ENCODE peak calls at places on chromosomes 12 and 14, in ten cellular contexts. Y is pancreas, T is stomach, Z is DND-41, L is cardiac muscle cell, A is spleen, C is A549, W is aorta, G is SK-N-MC, M is left lung. V is an unnamed sample.

GRCh38 chr12:24739094-24739779 is 209.7 kb downstream of the BCAT1 start:
- DNase-seq in G (no peak), M (no peak), Y (no peak), Z (no peak), T (no peak), W (no peak), A (no peak), C (no peak), L (no peak), V (no peak)

GRCh38 chr14:68664225-68664681 is 128.6 kb downstream of the ZFP36L1 start:
- DNase-seq in A (no peak), T (no peak), C (no peak), Y (peak), M (no peak), G (no peak), Z (no peak), W (no peak), L (no peak), V (peak)

GRCh38 chr14:52023518-52023917 is 34.2 kb downstream of the RTRAF start:
- DNase-seq in G (no peak), C (no peak), M (no peak), Y (peak), Z (no peak), T (no peak), A (no peak), W (no peak), L (no peak), V (no peak)

GRCh38 chr12:50110127-50110761 is 1.8 kb upstream of the COX14 start:
- DNase-seq in C (no peak), W (peak), M (peak), L (no peak), Y (peak), A (peak), T (peak), G (no peak), Z (no peak), V (no peak)

GRCh38 chr14:102683399-102684275 is 91.2 kb downstream of the RCOR1 start:
- DNase-seq in W (no peak), Y (no peak), Z (no peak), G (no peak), M (no peak), A (no peak), C (no peak), L (no peak), T (peak), V (no peak)

GRCh38 chr12:49917126-49917787 is 13.6 kb upstream of the FAIM2 start:
- DNase-seq in G (no peak), Z (no peak), L (no peak), A (peak), M (no peak), C (no peak), T (no peak), W (peak), Y (no peak), V (no peak)

GRCh38 chr12:89345830-89346740 is 6.2 kb downstream of the DUSP6 start:
- DNase-seq in T (peak), M (peak), A (peak), Z (peak), C (no peak), G (peak), W (peak), Y (no peak), L (peak), V (peak)

GRCh38 chr12:6230321-6231110 is 30.3 kb downstream of the CD9 start:
- DNase-seq in M (peak), Y (peak), G (no peak), Z (peak), L (no peak), T (peak), C (no peak), A (peak), W (no peak), V (no peak)

GRCh38 chr12:57552692-57553321 is 3.0 kb downstream of the KIF5A start:
- DNase-seq in Y (no peak), A (no peak), W (no peak), C (no peak), T (no peak), Z (no peak), L (peak), M (no peak), G (no peak), V (no peak)

GRCh38 chr14:68633131-68633991 is 159.5 kb downstream of the ZFP36L1 start:
- DNase-seq in W (peak), G (no peak), C (no peak), M (no peak), L (no peak), Z (no peak), Y (no peak), T (no peak), A (no peak), V (no peak)

GRCh38 chr12:74339211-74339610 is 198.4 kb upstream of the ATXN7L3B start:
- DNase-seq in C (no peak), T (no peak), Y (no peak), M (no peak), A (no peak), W (no peak), L (no peak), G (no peak), Z (no peak), V (no peak)

GRCh38 chr12:47021298-47021697 is 58.1 kb upstream of the PCED1B start:
- DNase-seq in Y (no peak), A (no peak), Z (peak), M (no peak), L (peak), C (peak), T (no peak), G (peak), W (no peak), V (no peak)

GRCh38 chr12:5155866-5156265 is 112.2 kb downstream of the KCNA5 start:
- DNase-seq in C (no peak), Z (no peak), A (no peak), L (no peak), W (no peak), Y (no peak), T (no peak), G (no peak), M (no peak), V (no peak)

DNA sequence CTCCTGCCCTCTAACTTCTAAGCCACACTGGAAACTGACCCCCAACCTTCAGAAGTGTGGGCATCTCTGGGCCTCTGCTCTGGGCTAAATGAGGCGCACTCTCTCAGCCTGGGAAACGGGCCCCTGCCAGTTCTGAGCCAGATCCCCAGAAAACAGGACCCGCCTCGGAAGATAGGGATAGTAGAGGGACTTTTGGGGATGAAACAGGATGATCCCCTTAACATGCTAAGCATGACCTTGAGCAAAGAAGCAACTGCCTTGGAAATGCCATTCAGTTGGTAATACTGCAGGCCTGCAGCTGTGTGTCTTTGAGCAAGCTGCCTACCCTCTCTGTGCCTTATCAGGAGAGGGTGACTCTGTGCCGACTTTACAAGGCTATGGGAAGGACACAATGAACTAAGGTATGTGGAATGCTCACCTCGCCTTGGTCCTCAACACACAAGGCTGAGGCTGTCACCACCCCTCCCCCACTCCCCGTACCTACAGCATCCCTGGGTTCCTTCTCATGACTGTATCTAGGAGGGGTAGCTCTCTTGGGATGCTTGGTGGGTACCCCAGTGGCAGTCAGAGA is 54.0 kb downstream of the NCOR2 start:
- DNase-seq in W (no peak), C (no peak), Y (no peak), M (no peak), L (no peak), A (no peak), Z (no peak), G (no peak), T (no peak), V (no peak)
- H3K4me3 ChIP-seq in W (no peak), C (no peak), Y (no peak), M (no peak), L (no peak), A (no peak), Z (no peak), G (no peak), T (no peak), V (no peak)

DNA sequence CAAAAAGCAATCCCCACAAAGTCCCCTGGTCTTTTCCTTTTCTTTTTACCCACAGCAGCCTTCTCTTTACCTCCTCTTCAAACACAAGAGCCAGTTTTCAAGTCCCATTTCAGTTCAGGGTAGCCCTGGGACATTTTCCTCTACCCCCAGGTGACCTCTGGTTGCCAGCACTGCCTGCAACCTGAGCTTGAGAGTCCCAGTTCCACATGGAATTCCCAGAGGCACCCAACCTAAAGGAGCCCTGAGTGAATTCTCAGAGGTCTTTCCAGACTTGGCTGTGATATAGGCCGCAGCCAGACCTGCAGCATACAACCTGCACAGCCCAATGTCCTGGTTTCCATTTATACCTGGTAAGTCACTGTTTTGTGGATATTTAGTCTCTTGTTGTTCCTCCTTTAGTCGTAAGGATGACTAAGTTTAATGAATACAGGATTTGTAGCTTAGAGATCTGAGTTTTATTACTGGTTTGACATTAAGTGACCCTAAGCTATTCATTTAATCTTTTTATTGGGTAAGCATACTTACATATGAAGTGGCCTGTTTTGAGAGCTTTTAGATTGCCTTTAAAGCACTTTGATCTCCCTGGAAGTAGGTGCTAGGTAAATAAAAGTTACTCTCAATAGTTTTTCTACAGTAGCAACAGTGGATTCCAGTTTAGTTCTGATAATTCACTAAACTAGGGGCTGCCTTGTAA is 159.8 kb downstream of the TGFB3 start:
- DNase-seq in Y (no peak), Z (no peak), G (no peak), A (no peak), C (no peak), W (no peak), L (peak), T (no peak), M (peak), V (no peak)
- H3K27ac ChIP-seq in Y (peak), Z (no peak), G (no peak), A (no peak), C (no peak), W (no peak), L (peak), T (peak), M (peak), V (no peak)

DNA sequence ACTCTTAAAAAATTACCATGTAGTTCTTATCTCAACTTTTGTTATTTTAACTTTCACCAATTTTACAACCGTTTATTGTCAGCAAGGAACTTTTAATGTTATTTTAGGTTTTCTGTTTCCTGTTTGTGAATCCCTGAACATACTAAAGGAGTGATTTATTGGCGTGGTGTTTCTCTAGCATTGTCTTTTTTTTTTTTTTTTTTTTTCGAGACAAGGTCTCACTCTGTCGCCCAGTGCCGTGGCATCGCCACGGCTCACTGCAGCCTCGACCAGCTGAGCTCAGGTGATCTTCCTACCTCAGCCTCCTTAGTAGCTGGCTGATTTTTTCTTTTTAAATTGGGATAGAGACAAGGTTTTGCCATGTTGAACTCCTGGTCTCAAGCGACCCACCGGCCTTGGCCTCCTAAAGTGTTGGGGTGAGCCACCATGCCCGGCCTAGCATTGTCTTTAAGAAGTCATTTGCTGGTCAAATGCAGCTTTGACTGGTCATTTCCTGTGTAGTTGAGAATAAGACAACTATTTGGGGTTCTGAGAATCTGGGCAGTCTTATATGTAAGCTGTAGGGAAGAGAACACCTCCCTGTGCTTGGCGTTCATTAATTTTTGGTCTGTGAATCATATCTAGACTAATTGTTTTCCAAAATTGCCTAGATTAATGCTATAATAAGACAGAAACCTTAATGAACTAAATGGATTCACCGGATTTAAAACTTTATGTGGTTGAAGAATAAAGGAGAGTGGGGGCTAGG is 2.1 kb downstream of the WASHC4 start:
- DNase-seq in W (no peak), Y (no peak), M (no peak), Z (no peak), G (no peak), T (no peak), C (no peak), L (no peak), A (peak), V (no peak)
- H3K4me3 ChIP-seq in W (no peak), Y (peak), M (peak), Z (no peak), G (peak), T (peak), C (peak), L (no peak), A (peak), V (peak)

DNA sequence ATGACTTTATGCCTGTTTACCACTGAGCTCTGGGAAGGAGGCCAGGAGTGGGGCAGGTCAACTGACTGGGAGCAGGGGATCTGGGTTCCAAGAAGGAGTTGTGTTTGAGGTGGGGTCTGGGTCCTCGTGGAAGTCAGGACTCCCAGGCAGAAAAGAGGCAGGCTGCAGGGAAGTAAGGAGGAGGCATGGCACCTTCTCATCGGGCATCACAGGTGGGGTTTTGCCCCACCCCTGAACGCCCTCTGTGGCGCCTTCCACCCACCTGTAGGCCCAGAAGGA is 386 bp downstream of the LTB4R2 start:
- DNase-seq in M (no peak), L (no peak), T (no peak), G (no peak), Z (no peak), A (no peak), W (no peak), C (no peak), Y (peak), V (no peak)
- H3K27ac ChIP-seq in M (peak), L (no peak), T (peak), G (no peak), Z (no peak), A (peak), W (no peak), C (no peak), Y (peak), V (peak)

GRCh38 chr12:124782132-124782531 is 81.5 kb downstream of the SCARB1 start:
- DNase-seq in M (no peak), Z (no peak), Y (no peak), A (no peak), G (no peak), C (no peak), W (no peak), T (no peak), L (no peak), V (no peak)
- H3K4me3 ChIP-seq in M (no peak), Z (no peak), Y (no peak), A (no peak), G (no peak), C (no peak), W (no peak), T (no peak), L (no peak), V (no peak)

DNA sequence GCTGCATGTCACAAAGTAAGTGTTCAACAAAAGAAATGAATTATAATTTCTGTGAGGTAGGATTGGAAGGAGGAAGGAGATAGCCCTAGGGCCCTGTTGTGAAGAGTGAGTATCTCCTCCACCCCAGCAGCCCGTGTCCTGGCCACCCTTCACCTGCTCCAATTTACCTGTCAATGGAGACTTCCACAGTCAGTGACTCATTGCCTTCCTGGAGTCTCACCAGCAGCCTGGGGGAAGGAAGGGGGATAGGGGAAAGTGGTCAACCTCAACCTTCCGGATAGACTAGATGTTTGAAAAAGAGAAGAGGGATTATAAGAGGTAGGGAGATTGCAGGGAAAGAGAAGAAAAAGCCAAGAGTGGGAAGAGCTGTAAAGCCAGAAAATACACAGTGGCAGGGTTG is 9.2 kb downstream of the STAT2 start:
- DNase-seq in G (no peak), C (no peak), W (no peak), T (no peak), L (no peak), Y (no peak), Z (no peak), M (no peak), A (peak), V (no peak)
- H3K27ac ChIP-seq in G (no peak), C (no peak), W (no peak), T (no peak), L (no peak), Y (no peak), Z (no peak), M (no peak), A (no peak), V (no peak)

GRCh38 chr14:101367421-101368261 is 193.7 kb upstream of the DIO3 start:
- DNase-seq in T (no peak), M (no peak), W (peak), Z (no peak), Y (no peak), G (no peak), C (no peak), L (no peak), A (peak), V (no peak)

GRCh38 chr14:101364503-101365328 is 196.6 kb upstream of the DIO3 start:
- DNase-seq in T (no peak), Z (no peak), G (no peak), C (no peak), A (peak), M (no peak), W (peak), Y (peak), L (no peak), V (peak)

GRCh38 chr14:101363261-101363555 is 198.1 kb upstream of the DIO3 start:
- DNase-seq in T (no peak), C (no peak), M (no peak), A (no peak), Z (no peak), Y (no peak), L (no peak), G (no peak), W (no peak), V (no peak)

GRCh38 chr14:101363880-101364391 is 197.4 kb upstream of the DIO3 start:
- DNase-seq in G (no peak), C (no peak), L (no peak), A (peak), T (no peak), W (peak), M (no peak), Y (no peak), Z (no peak), V (no peak)

DNA sequence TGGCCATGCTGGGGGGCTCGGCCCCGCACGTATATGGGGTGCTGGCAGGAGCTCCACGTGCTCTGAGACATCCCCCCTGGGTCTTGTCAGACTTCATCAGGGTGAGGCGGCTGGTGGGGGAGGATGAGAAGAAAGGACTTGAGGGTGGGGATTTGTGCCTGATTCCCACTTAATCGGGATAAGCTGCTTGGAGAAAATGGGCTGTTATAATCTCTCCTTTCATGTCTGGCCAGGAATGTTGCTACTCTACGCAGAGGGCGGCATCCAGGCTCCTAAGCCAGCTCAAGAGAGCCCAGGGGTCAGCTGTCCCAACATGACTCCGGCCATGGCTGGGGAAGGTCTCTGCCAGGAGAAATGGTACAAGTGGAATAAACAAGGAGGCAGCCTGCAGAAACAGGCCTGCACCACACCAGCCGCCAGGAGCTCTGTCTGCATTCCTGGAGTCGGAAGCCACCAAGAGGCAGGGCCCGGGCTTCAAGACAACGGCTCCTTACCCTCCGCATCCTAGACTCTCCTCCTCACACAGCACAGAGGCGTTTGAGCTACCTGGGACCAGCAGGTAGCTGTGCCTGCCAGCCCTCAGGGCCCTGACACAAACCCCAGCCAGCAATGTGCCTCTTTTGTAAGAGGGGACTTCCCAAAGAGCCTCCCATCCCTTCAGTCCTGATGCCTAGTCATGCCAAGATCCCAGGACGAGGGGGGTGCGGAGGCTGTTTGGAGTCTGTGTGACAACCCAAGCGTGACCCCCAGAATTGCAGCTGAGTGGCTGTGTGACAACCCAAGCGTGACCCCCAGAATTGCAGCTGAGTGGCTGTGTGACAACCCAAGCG is 195.8 kb upstream of the DIO3 start:
- DNase-seq in G (no peak), Y (no peak), T (no peak), W (peak), M (no peak), A (peak), L (no peak), Z (no peak), C (no peak), V (no peak)
- H3K4me3 ChIP-seq in G (no peak), Y (no peak), T (no peak), W (no peak), M (no peak), A (no peak), L (no peak), Z (no peak), C (no peak), V (no peak)

V was measured in right atrium auricular region.